ENCODE peak calls at places on chromosomes 13 and 19, in four cellular contexts. I is stromal cell of bone marrow, L is brain microvascular endothelial cell, G is lung. K is an unnamed sample.

GRCh38 chr13:32910530-32910929 is 105.7 kb upstream of the KL start:
- DNase-seq in I (no peak), L (no peak), G (no peak), K (peak; percentile 23)

GRCh38 chr19:54430306-54431254 is 15.3 kb downstream of the TTYH1 start:
- DNase-seq in I (no peak), L (peak; percentile 25), G (no peak), K (no peak)

GRCh38 chr13:30972888-30973377 is 40.5 kb downstream of the TEX26 start:
- DNase-seq in I (no peak), L (no peak), G (peak; percentile 46), K (no peak)

GRCh38 chr19:37635076-37636056 is 19.9 kb downstream of the ZFP30 start:
- DNase-seq in I (no peak), L (no peak), G (no peak), K (no peak)

GRCh38 chr19:10624585-10624984 is 768 bp upstream of the SLC44A2 start:
- DNase-seq in I (no peak), L (no peak), G (no peak), K (no peak)

GRCh38 chr19:4380254-4380727 is 20.1 kb downstream of the SH3GL1 start:
- DNase-seq in I (no peak), L (no peak), G (no peak), K (no peak)

GRCh38 chr13:98977568-98978270 is at the start of gene DOCK9:
- DNase-seq in I (peak; percentile 19), L (peak; percentile 74), G (peak; percentile 42), K (peak; percentile 89)

GRCh38 chr13:20714161-20714560 is 10.7 kb downstream of the IL17D start:
- DNase-seq in I (peak; percentile 44), L (no peak), G (no peak), K (peak; percentile 55)

GRCh38 chr19:47446534-47447469 is 24.9 kb downstream of the SLC8A2 start:
- DNase-seq in I (no peak), L (no peak), G (peak; percentile 35), K (no peak)

GRCh38 chr19:38037151-38037611 is 130.2 kb downstream of the SIPA1L3 start:
- DNase-seq in I (no peak), L (no peak), G (no peak), K (no peak)

GRCh38 chr13:46896346-46897138 is at the start of gene HTR2A:
- DNase-seq in I (no peak), L (peak; percentile 19), G (no peak), K (peak; percentile 37)

GRCh38 chr19:38152461-38153379 is 71.3 kb downstream of the DPF1 start:
- DNase-seq in I (no peak), L (peak; percentile 30), G (no peak), K (peak; percentile 78)

GRCh38 chr19:6744381-6745288 is 5.2 kb downstream of the TRIP10 start:
- DNase-seq in I (peak; percentile 72), L (peak; percentile 82), G (peak; percentile 93), K (no peak)

GRCh38 chr13:25276748-25277147 is 10.5 kb downstream of the MTMR6 start:
- DNase-seq in I (no peak), L (peak; percentile 48), G (no peak), K (peak; percentile 79)

GRCh38 chr13:85431720-85432119 is 367.5 kb downstream of the SLITRK6 start:
- DNase-seq in I (no peak), L (no peak), G (no peak), K (no peak)

GRCh38 chr13:105778196-105778595 is 757.3 kb downstream of the EFNB2 start:
- DNase-seq in I (peak; percentile 29), L (peak; percentile 52), G (no peak), K (no peak)

GRCh38 chr13:28000567-28000966 is 12.1 kb upstream of the URAD start:
- DNase-seq in I (no peak), L (no peak), G (no peak), K (no peak)

GRCh38 chr19:9309974-9310446 is 372 bp upstream of the ZNF699 start:
- DNase-seq in I (peak; percentile 82), L (peak; percentile 90), G (peak; percentile 95), K (no peak)

GRCh38 chr19:18496167-18496979 is 25.5 kb downstream of the ELL start:
- DNase-seq in I (no peak), L (peak; percentile 61), G (peak; percentile 68), K (peak; percentile 80)

GRCh38 chr19:9849786-9850185 is 14.7 kb downstream of the PIN1 start:
- DNase-seq in I (no peak), L (no peak), G (no peak), K (no peak)

GRCh38 chr13:107867701-107868661 is 347.4 kb downstream of the LIG4 start:
- DNase-seq in I (no peak), L (peak; percentile 36), G (no peak), K (peak; percentile 71)

GRCh38 chr19:55656552-55656951 is 1.7 kb downstream of the U2AF2 start:
- DNase-seq in I (no peak), L (no peak), G (no peak), K (no peak)

GRCh38 chr13:88246239-88246638 is 575.1 kb downstream of the SLITRK5 start:
- DNase-seq in I (no peak), L (no peak), G (no peak), K (no peak)

GRCh38 chr13:51922771-51923480 is 61.2 kb downstream of the CCDC70 start:
- DNase-seq in I (no peak), L (no peak), G (no peak), K (no peak)

GRCh38 chr19:16154557-16154956 is 11.1 kb downstream of the HSH2D start:
- DNase-seq in I (no peak), L (no peak), G (no peak), K (no peak)